ENCODE peak calls at places on chromosomes 7 and 10, in seven cellular contexts. M, X, P, S, K, I and Q are unnamed samples.

GRCh38 chr7:3408814-3409595 is 108.0 kb downstream of the SDK1 start:
- DNase-seq in M (no peak), X (no peak), P (no peak), S (no peak), K (no peak), I (no peak), Q (no peak)

GRCh38 chr10:125661942-125662515 is 20.9 kb downstream of the TEX36 start:
- DNase-seq in M (no peak), X (no peak), P (no peak), S (no peak), K (peak), I (no peak), Q (no peak)

GRCh38 chr10:100713049-100713858 is 32.1 kb upstream of the PAX2 start:
- DNase-seq in M (no peak), X (no peak), P (no peak), S (no peak), K (no peak), I (no peak), Q (no peak)

GRCh38 chr7:151725844-151726770 is 150.8 kb downstream of the PRKAG2 start:
- DNase-seq in M (peak), X (peak), P (peak), S (no peak), K (no peak), I (no peak), Q (no peak)

GRCh38 chr10:130739757-130740145 is 571.8 kb downstream of the TCERG1L start:
- DNase-seq in M (no peak), X (no peak), P (no peak), S (no peak), K (no peak), I (peak), Q (no peak)

GRCh38 chr10:90745565-90745964 is 112.3 kb downstream of the HTR7 start:
- DNase-seq in M (no peak), X (no peak), P (no peak), S (no peak), K (no peak), I (no peak), Q (no peak)

GRCh38 chr10:50788951-50789904 is 49.5 kb downstream of the ASAH2B start:
- DNase-seq in M (peak), X (no peak), P (no peak), S (peak), K (peak), I (no peak), Q (no peak)

GRCh38 chr10:77296534-77297369 is 340.9 kb downstream of the KCNMA1 start:
- DNase-seq in M (no peak), X (no peak), P (no peak), S (no peak), K (no peak), I (no peak), Q (no peak)

GRCh38 chr7:130908345-130909160 is 174.5 kb upstream of the KLF14 start:
- DNase-seq in M (no peak), X (no peak), P (peak), S (no peak), K (no peak), I (no peak), Q (no peak)

GRCh38 chr7:101302641-101303101 is 18.9 kb downstream of the IFT22 start:
- DNase-seq in M (no peak), X (no peak), P (no peak), S (no peak), K (no peak), I (no peak), Q (no peak)

GRCh38 chr10:3433131-3433530 is 260.5 kb upstream of the PITRM1 start:
- DNase-seq in M (no peak), X (no peak), P (no peak), S (no peak), K (no peak), I (no peak), Q (no peak)

GRCh38 chr7:41030673-41031072 is 672.2 kb downstream of the INHBA start:
- DNase-seq in M (no peak), X (no peak), P (no peak), S (no peak), K (no peak), I (no peak), Q (no peak)

GRCh38 chr7:131241381-131241780 is 86.3 kb upstream of the MKLN1 start:
- DNase-seq in M (no peak), X (no peak), P (no peak), S (no peak), K (no peak), I (no peak), Q (no peak)

GRCh38 chr7:73718905-73719805 is at the start of gene STX1A:
- DNase-seq in M (peak), X (peak), P (peak), S (peak), K (no peak), I (no peak), Q (peak)

GRCh38 chr7:305410-306151 is 15.6 kb downstream of the FOXL3 start:
- DNase-seq in M (no peak), X (no peak), P (no peak), S (no peak), K (no peak), I (no peak), Q (no peak)

GRCh38 chr7:150727381-150727780 is 9.8 kb upstream of the GIMAP5 start:
- DNase-seq in M (peak), X (no peak), P (no peak), S (no peak), K (no peak), I (no peak), Q (no peak)

GRCh38 chr7:70701487-70701886 is 430.5 kb upstream of the GALNT17 start:
- DNase-seq in M (no peak), X (no peak), P (no peak), S (no peak), K (no peak), I (no peak), Q (no peak)

GRCh38 chr10:126117196-126117595 is 220.8 kb downstream of the FANK1 start:
- DNase-seq in M (no peak), X (no peak), P (no peak), S (no peak), K (no peak), I (no peak), Q (no peak)

GRCh38 chr10:115278294-115278693 is 185.1 kb downstream of the ATRNL1 start:
- DNase-seq in M (no peak), X (no peak), P (no peak), S (peak), K (no peak), I (no peak), Q (no peak)

GRCh38 chr7:15503603-15504280 is 58.1 kb downstream of the AGMO start:
- DNase-seq in M (no peak), X (no peak), P (no peak), S (no peak), K (no peak), I (no peak), Q (no peak)

GRCh38 chr7:65980478-65981250 is 1.3 kb downstream of the GUSB start:
- DNase-seq in M (peak), X (peak), P (peak), S (peak), K (no peak), I (peak), Q (peak)

GRCh38 chr10:103659674-103660363 is 166.3 kb downstream of the NEURL1 start:
- DNase-seq in M (peak), X (peak), P (peak), S (no peak), K (no peak), I (no peak), Q (peak)
- TF ChIP-seq POLR2A in M (peak), X (peak), P (no peak), S (no peak), K (no peak), I (no peak), Q (peak)

GRCh38 chr10:14584643-14585042 is 190.1 kb downstream of the FAM107B start:
- DNase-seq in M (no peak), X (no peak), P (no peak), S (no peak), K (no peak), I (no peak), Q (no peak)
- TF ChIP-seq POLR2A in M (no peak), X (no peak), P (no peak), S (no peak), K (no peak), I (no peak), Q (no peak)

GRCh38 chr7:103341466-103341865 is 3.1 kb downstream of the DNAJC2 start:
- DNase-seq in M (no peak), X (no peak), P (no peak), S (no peak), K (no peak), I (no peak), Q (no peak)

GRCh38 chr7:103347507-103348267 is at the start of gene PSMC2:
- DNase-seq in M (peak), X (peak), P (peak), S (peak), K (peak), I (peak), Q (peak)

GRCh38 chr7:103343758-103344452 is 662 bp downstream of the DNAJC2 start:
- DNase-seq in M (peak), X (peak), P (peak), S (peak), K (no peak), I (peak), Q (peak)

GRCh38 chr7:103343332-103343731 is 1.2 kb downstream of the DNAJC2 start:
- DNase-seq in M (no peak), X (no peak), P (no peak), S (no peak), K (no peak), I (no peak), Q (peak)

GRCh38 chr7:103344453-103345149 is at the start of gene DNAJC2:
- DNase-seq in M (peak), X (peak), P (peak), S (peak), K (peak), I (peak), Q (peak)
- TF ChIP-seq POLR2A in M (peak), X (peak), P (peak), S (peak), K (peak), I (peak), Q (peak)

GRCh38 chr7:31314781-31315180 is 25.7 kb downstream of the NEUROD6 start:
- DNase-seq in M (no peak), X (no peak), P (no peak), S (no peak), K (no peak), I (no peak), Q (no peak)

GRCh38 chr7:31318308-31318707 is 22.2 kb downstream of the NEUROD6 start:
- DNase-seq in M (no peak), X (no peak), P (no peak), S (no peak), K (no peak), I (no peak), Q (no peak)

GRCh38 chr7:31312864-31313263 is 27.7 kb downstream of the NEUROD6 start:
- DNase-seq in M (no peak), X (no peak), P (no peak), S (no peak), K (no peak), I (no peak), Q (no peak)

GRCh38 chr7:31316876-31317275 is 23.6 kb downstream of the NEUROD6 start:
- DNase-seq in M (no peak), X (no peak), P (no peak), S (no peak), K (no peak), I (no peak), Q (no peak)

GRCh38 chr7:31315758-31316157 is 24.8 kb downstream of the NEUROD6 start:
- DNase-seq in M (no peak), X (no peak), P (no peak), S (no peak), K (no peak), I (no peak), Q (no peak)
- TF ChIP-seq POLR2A in M (no peak), X (no peak), P (no peak), S (no peak), K (no peak), I (no peak), Q (no peak)

DNA sequence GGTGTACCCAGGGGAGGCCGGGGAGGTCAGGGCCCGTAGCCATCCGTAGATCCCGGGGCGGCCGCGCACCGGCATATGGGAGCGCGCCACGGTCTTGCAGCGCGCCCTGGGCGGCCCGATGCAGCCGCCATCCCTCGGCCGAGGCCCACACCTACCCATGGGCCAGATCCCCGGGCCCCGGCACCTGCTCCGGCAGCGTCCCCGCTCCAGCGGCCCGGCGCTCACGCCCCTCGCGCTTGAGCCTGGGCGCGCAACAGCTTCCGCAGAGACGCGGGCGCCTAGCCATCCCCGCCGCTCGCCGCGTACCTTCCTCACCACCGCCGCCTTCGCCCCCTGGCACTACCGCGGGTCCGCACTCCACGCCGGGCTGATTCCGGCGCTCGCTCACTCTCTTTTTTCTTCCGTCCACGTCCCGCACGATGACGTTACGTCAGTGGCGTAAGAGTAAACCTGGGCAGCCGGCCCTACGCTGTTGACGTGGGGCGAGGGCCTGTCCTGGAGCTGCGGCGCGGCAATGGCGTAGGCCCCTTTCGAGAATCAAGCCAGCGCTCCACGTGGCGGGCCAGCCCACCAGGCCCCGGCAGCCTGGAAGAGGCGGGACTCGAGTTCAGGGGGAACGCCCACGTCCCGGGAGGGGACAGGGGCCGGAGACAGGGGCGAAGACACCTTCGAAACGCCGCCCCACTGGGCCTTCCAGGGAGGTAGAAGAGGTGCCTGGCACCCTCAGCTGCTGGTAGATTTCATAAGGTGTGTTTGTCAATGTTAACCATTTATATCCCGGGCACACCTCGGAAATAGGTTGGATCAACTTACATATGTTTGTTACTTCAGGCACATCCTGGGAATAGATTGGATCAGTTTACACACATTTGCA is at the start of gene ALDH18A1:
- DNase-seq in M (peak), X (peak), P (peak), S (peak), K (peak), I (peak), Q (peak)
- TF ChIP-seq POLR2A in M (peak), X (peak), P (no peak), S (peak), K (peak), I (no peak), Q (no peak)

GRCh38 chr7:98354511-98355249 is 46.2 kb downstream of the BAIAP2L1 start:
- DNase-seq in M (no peak), X (no peak), P (peak), S (no peak), K (peak), I (no peak), Q (no peak)
- TF ChIP-seq POLR2A in M (no peak), X (no peak), P (no peak), S (no peak), K (no peak), I (no peak), Q (no peak)